ENCODE peak calls at places on chromosomes 3 and 15, in nine cellular contexts. O is endothelial cell; N is right atrium auricular region; R is Caco-2; H is CD8-positive, alpha-beta T cell; C is tibial artery; U is coronary artery; I is left lung; T is MCF 10A. W is an unnamed sample.

GRCh38 chr3:52176951-52177700 is 20.8 kb upstream of the ALAS1 start:
- DNase-seq in O (no peak), N (no peak), R (no peak), H (no peak), C (no peak), U (no peak), I (no peak), T (no peak), W (no peak)

GRCh38 chr15:70602834-70603560 is 160.4 kb downstream of the UACA start:
- DNase-seq in O (no peak), N (no peak), R (no peak), H (no peak), C (no peak), U (no peak), I (no peak), T (no peak), W (no peak)

GRCh38 chr3:157572559-157573270 is 69.5 kb upstream of the VEPH1 start:
- DNase-seq in O (peak), N (no peak), R (peak), H (no peak), C (no peak), U (no peak), I (no peak), T (peak), W (peak)

GRCh38 chr3:29555590-29555989 is 274.7 kb downstream of the RBMS3 start:
- DNase-seq in O (no peak), N (no peak), R (no peak), H (no peak), C (no peak), U (no peak), I (no peak), T (peak), W (peak)

GRCh38 chr3:107985496-107985895 is 105.3 kb downstream of the CD47 start:
- DNase-seq in O (no peak), N (no peak), R (no peak), H (peak), C (no peak), U (no peak), I (no peak), T (no peak), W (no peak)

GRCh38 chr15:63498815-63499549 is 5.4 kb upstream of the USP3 start:
- DNase-seq in O (no peak), N (no peak), R (no peak), H (no peak), C (no peak), U (no peak), I (no peak), T (no peak), W (no peak)

GRCh38 chr3:141828487-141829284 is 47.8 kb upstream of the ATP1B3 start:
- DNase-seq in O (no peak), N (peak), R (peak), H (no peak), C (peak), U (no peak), I (no peak), T (peak), W (no peak)

GRCh38 chr3:52110502-52110901 is 43.7 kb downstream of the POC1A start:
- DNase-seq in O (no peak), N (no peak), R (no peak), H (no peak), C (no peak), U (no peak), I (no peak), T (no peak), W (no peak)

GRCh38 chr3:64815691-64816225 is 128.0 kb upstream of the ADAMTS9 start:
- DNase-seq in O (no peak), N (no peak), R (no peak), H (no peak), C (no peak), U (no peak), I (no peak), T (no peak), W (no peak)

GRCh38 chr3:13016083-13016725 is 57.0 kb downstream of the IQSEC1 start:
- DNase-seq in O (no peak), N (peak), R (no peak), H (peak), C (peak), U (no peak), I (peak), T (no peak), W (no peak)

GRCh38 chr3:11300970-11301369 is 28.8 kb downstream of the ATG7 start:
- DNase-seq in O (no peak), N (no peak), R (no peak), H (no peak), C (no peak), U (no peak), I (no peak), T (no peak), W (no peak)

GRCh38 chr3:101851072-101851471 is 1.8 kb downstream of the NFKBIZ start:
- DNase-seq in O (no peak), N (no peak), R (no peak), H (no peak), C (no peak), U (no peak), I (no peak), T (no peak), W (no peak)

GRCh38 chr3:33023176-33024136 is 72.0 kb downstream of the CCR4 start:
- DNase-seq in O (no peak), N (no peak), R (no peak), H (no peak), C (no peak), U (no peak), I (no peak), T (no peak), W (no peak)

GRCh38 chr3:105414841-105415240 is 48.1 kb downstream of the ALCAM start:
- DNase-seq in O (no peak), N (no peak), R (no peak), H (no peak), C (no peak), U (no peak), I (no peak), T (no peak), W (no peak)

GRCh38 chr15:56247266-56247665 is 3.6 kb upstream of the RFX7 start:
- DNase-seq in O (no peak), N (no peak), R (no peak), H (no peak), C (no peak), U (no peak), I (no peak), T (no peak), W (no peak)

GRCh38 chr3:8020047-8020446 is 481.6 kb upstream of the LMCD1 start:
- DNase-seq in O (no peak), N (no peak), R (no peak), H (no peak), C (no peak), U (no peak), I (no peak), T (no peak), W (no peak)

GRCh38 chr3:175208316-175208715 is 349.2 kb downstream of the NAALADL2 start:
- DNase-seq in O (no peak), N (no peak), R (no peak), H (no peak), C (no peak), U (no peak), I (no peak), T (peak), W (peak)

GRCh38 chr3:182393151-182393550 is 400.2 kb upstream of the ATP11B start:
- DNase-seq in O (no peak), N (no peak), R (no peak), H (no peak), C (no peak), U (no peak), I (no peak), T (no peak), W (no peak)

GRCh38 chr3:42498791-42499477 is 3.5 kb upstream of the VIPR1 start:
- DNase-seq in O (no peak), N (peak), R (no peak), H (peak), C (peak), U (peak), I (no peak), T (no peak), W (no peak)

GRCh38 chr3:197472151-197472550 is 83.6 kb downstream of the BDH1 start:
- DNase-seq in O (no peak), N (no peak), R (no peak), H (no peak), C (no peak), U (no peak), I (no peak), T (no peak), W (no peak)

GRCh38 chr3:42478830-42479229 is 23.6 kb upstream of the VIPR1 start:
- DNase-seq in O (no peak), N (no peak), R (no peak), H (no peak), C (no peak), U (no peak), I (no peak), T (no peak), W (no peak)

GRCh38 chr3:33834117-33834495 is 35.7 kb downstream of the PDCD6IP start:
- DNase-seq in O (no peak), N (no peak), R (no peak), H (no peak), C (no peak), U (no peak), I (no peak), T (no peak), W (no peak)

GRCh38 chr3:47432673-47433072 is 43.1 kb downstream of the SCAP start:
- DNase-seq in O (no peak), N (no peak), R (no peak), H (no peak), C (no peak), U (no peak), I (no peak), T (no peak), W (no peak)

GRCh38 chr15:95025924-95026728 is 794.8 kb downstream of the MCTP2 start:
- DNase-seq in O (peak), N (no peak), R (peak), H (no peak), C (peak), U (no peak), I (no peak), T (peak), W (peak)

GRCh38 chr15:39784125-39784524 is 1.5 kb upstream of the FSIP1 start:
- DNase-seq in O (no peak), N (no peak), R (no peak), H (no peak), C (no peak), U (no peak), I (no peak), T (peak), W (peak)

GRCh38 chr15:88708256-88709054 is 69.6 kb downstream of the ISG20 start:
- DNase-seq in O (no peak), N (peak), R (no peak), H (no peak), C (no peak), U (no peak), I (no peak), T (no peak), W (peak)

GRCh38 chr15:74748322-74748946 is at the start of gene CYP1A2:
- DNase-seq in O (no peak), N (no peak), R (no peak), H (no peak), C (no peak), U (no peak), I (no peak), T (no peak), W (no peak)

DNA sequence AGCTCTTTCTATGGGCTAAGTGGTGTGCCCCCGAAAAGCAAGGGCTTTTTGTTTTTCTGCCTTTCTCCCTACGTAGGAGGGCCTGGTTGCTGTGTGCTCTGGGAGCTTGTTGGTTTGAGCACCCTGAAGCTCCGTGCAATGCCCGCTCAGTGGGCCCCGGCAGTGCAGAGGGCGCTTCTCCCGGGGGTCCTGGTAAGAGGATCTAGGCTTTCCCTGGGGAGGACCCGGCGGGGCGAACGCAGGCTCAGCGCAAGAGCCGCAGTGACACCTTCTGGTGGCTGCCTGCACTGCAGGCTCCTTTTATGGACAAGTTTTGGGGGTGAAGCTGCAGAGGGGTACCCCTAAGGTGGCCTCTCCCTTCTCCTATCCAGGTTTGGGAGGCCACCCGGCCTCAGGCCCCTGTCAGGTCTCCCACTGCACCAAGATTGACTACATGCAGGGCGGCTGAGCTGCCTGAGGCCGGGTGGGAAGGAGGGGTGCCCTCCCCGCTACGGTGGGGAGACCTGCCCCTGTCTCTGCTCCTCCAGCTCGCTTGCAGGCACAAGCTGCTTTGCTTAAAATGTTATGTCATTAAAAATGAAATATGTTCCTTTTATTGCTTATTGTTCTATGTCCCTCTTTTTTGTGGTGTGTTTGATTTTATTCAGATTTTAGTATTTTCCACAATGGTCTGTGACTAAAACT is 387.9 kb downstream of the GABRG3 start:
- DNase-seq in O (peak), N (no peak), R (peak), H (no peak), C (no peak), U (no peak), I (no peak), T (no peak), W (no peak)
- TF ChIP-seq CTCF in O (peak), N (no peak), R (peak), H (no peak), C (peak), U (no peak), I (peak), T (no peak), W (peak)

GRCh38 chr15:82835391-82835917 is 26.0 kb downstream of the WHAMM start:
- DNase-seq in O (no peak), N (no peak), R (no peak), H (no peak), C (no peak), U (no peak), I (no peak), T (no peak), W (no peak)

GRCh38 chr15:82831894-82832600 is 22.6 kb downstream of the WHAMM start:
- DNase-seq in O (no peak), N (no peak), R (no peak), H (no peak), C (no peak), U (no peak), I (no peak), T (no peak), W (no peak)

GRCh38 chr15:82830427-82831173 is 21.2 kb downstream of the WHAMM start:
- DNase-seq in O (no peak), N (no peak), R (no peak), H (no peak), C (no peak), U (no peak), I (no peak), T (no peak), W (no peak)

GRCh38 chr15:82833283-82833682 is 23.9 kb downstream of the WHAMM start:
- DNase-seq in O (no peak), N (peak), R (no peak), H (no peak), C (no peak), U (no peak), I (no peak), T (no peak), W (no peak)

GRCh38 chr15:82832601-82833209 is 23.3 kb downstream of the WHAMM start:
- DNase-seq in O (no peak), N (peak), R (no peak), H (no peak), C (no peak), U (no peak), I (no peak), T (peak), W (peak)
- TF ChIP-seq CTCF in O (no peak), N (no peak), R (no peak), H (no peak), C (no peak), U (no peak), I (no peak), T (no peak), W (peak)

DNA sequence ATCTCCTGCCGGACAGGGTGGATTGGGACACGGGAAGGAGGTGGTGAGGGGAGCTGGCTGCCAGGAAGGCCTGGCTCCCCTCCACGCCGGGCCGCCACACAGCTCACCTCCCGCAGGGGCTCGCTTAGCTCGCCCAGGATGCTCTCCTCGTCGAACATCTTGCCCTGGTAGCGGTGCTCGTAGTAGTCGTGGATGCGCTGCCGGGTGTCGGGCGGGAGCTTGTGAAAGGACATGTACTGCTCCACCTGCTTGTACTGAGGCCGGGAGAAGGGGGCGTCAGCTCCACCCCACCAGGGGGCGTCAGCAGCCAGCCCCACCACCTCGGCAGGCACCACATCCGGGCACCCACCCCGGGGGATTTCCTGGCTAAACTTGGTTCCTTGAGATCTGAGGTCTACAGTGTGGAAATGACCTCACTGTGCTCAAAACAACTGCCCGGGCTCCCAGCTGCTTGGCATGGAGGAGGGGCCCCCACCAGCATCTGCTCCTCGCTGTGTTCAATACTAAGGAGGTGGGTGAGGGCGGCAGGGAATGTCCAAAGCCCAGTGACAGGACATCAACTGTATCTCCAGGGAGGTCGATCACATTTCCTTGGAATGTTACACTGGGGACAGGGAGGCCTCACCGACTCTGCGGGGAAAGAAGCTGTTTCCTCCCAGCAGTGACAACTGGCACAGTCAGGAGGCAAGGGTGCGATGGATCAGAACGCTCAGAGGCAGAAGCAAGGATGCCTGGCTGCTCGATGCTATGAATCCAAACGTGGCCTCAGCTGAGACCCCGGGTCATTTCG is 43.4 kb downstream of the HCN4 start:
- DNase-seq in O (peak), N (no peak), R (peak), H (no peak), C (no peak), U (no peak), I (no peak), T (no peak), W (no peak)
- TF ChIP-seq CTCF in O (peak), N (no peak), R (no peak), H (no peak), C (no peak), U (no peak), I (no peak), T (peak), W (peak)

GRCh38 chr15:69132430-69132829 is 28.0 kb upstream of the GLCE start:
- DNase-seq in O (no peak), N (no peak), R (no peak), H (no peak), C (no peak), U (no peak), I (no peak), T (no peak), W (no peak)

GRCh38 chr15:69134841-69135240 is 25.6 kb upstream of the GLCE start:
- DNase-seq in O (no peak), N (no peak), R (no peak), H (no peak), C (no peak), U (no peak), I (no peak), T (no peak), W (no peak)

GRCh38 chr15:69133862-69134519 is 26.4 kb upstream of the GLCE start:
- DNase-seq in O (no peak), N (no peak), R (no peak), H (no peak), C (no peak), U (no peak), I (no peak), T (no peak), W (no peak)

GRCh38 chr15:69131362-69132215 is 28.8 kb upstream of the GLCE start:
- DNase-seq in O (no peak), N (no peak), R (no peak), H (no peak), C (peak), U (no peak), I (no peak), T (no peak), W (no peak)

DNA sequence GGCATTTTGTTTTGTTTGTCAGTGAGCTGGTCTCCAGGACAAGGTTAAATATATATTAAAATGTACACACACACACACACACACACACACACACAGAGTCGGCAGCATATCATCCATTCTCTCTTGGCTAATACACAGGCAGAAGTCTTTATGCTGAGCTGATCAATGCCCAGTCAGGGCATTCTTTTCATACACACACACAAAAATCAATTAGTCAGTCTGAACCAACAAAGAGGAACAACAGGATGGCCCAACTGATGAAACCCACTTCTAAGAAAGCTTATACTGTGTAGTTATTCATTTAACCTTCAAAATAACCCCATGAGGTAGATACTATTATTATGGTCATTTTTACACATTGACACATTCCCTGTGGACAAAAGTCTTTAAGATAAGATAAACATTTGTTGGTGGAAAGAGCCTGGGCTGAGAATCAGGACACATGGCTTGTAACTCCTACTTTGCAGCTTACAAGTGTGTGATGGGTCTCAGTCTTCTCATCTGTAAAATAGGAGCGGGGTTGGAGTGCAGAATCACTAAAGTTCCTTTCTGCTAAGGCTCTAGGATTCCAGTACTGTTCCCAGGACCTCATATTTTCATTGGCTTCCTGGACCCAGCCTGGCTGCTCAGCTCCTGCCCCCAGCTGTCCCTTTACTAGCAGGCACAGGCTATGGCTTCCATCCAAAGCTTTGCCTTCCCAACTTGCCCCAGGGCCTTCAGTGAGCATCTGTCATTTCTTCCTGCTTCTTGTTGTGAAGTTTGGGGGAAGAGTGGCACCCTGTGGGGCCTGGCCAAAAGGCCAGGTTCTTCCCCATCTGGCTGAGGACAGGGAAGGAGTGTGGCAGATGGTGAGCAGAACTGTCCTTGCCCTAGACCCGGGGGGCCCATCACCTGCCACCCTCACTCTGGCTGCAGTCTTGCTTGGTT is 27.2 kb upstream of the GLCE start:
- DNase-seq in O (no peak), N (no peak), R (no peak), H (no peak), C (no peak), U (no peak), I (no peak), T (peak), W (peak)
- TF ChIP-seq CTCF in O (no peak), N (no peak), R (no peak), H (no peak), C (no peak), U (no peak), I (no peak), T (no peak), W (no peak)

GRCh38 chr3:76965122-76965725 is 74.7 kb upstream of the ROBO2 start:
- DNase-seq in O (no peak), N (no peak), R (peak), H (no peak), C (no peak), U (no peak), I (no peak), T (no peak), W (no peak)

GRCh38 chr3:76972624-76973296 is 67.1 kb upstream of the ROBO2 start:
- DNase-seq in O (no peak), N (no peak), R (no peak), H (no peak), C (no peak), U (no peak), I (no peak), T (no peak), W (no peak)

GRCh38 chr3:76970006-76970680 is 69.8 kb upstream of the ROBO2 start:
- DNase-seq in O (no peak), N (no peak), R (no peak), H (no peak), C (no peak), U (no peak), I (no peak), T (no peak), W (no peak)
- TF ChIP-seq CTCF in O (no peak), N (no peak), R (no peak), H (no peak), C (no peak), U (no peak), I (no peak), T (no peak), W (no peak)